ENCODE peak calls at places on chromosomes 11 and 22, in nine cellular contexts. U is GM19239; N is cardiac muscle cell; J is NCI-H460; K is endothelial cell of umbilical vein; P is psoas muscle; L is right cardiac atrium; Y is naive thymus-derived CD8-positive, alpha-beta T cell; C is coronary artery. M is an unnamed sample.
A peak's percentile ranks its signal among the peaks of the same experiment; 100 is the strongest.

GRCh38 chr11:122703541-122704272 is 48.2 kb downstream of the UBASH3B start:
- DNase-seq in U (no peak), N (no peak), J (no peak), K (peak; percentile 59), P (no peak), L (no peak), Y (no peak), C (no peak), M (no peak)

GRCh38 chr11:108713076-108713790 is 48.4 kb downstream of the DDX10 start:
- DNase-seq in U (no peak), N (peak; percentile 80), J (no peak), K (peak; percentile 2), P (no peak), L (no peak), Y (no peak), C (no peak), M (no peak)

GRCh38 chr11:65133724-65134123 is 595 bp downstream of the SYVN1 start:
- DNase-seq in U (no peak), N (peak; percentile 54), J (no peak), K (peak; percentile 40), P (peak; percentile 84), L (peak; percentile 84), Y (no peak), C (peak; percentile 79), M (peak; percentile 71)

GRCh38 chr22:17990942-17991341 is 33.4 kb downstream of the MICAL3 start:
- DNase-seq in U (no peak), N (no peak), J (no peak), K (no peak), P (no peak), L (no peak), Y (no peak), C (no peak), M (no peak)

GRCh38 chr22:37672920-37673453 is 2.4 kb upstream of the LGALS1 start:
- DNase-seq in U (no peak), N (no peak), J (no peak), K (no peak), P (no peak), L (no peak), Y (no peak), C (no peak), M (no peak)

GRCh38 chr11:97069160-97069559 is 679.3 kb downstream of the JRKL start:
- DNase-seq in U (no peak), N (no peak), J (no peak), K (no peak), P (no peak), L (no peak), Y (no peak), C (no peak), M (no peak)

GRCh38 chr11:19737575-19737974 is 24.9 kb downstream of the NAV2 start:
- DNase-seq in U (no peak), N (no peak), J (no peak), K (no peak), P (no peak), L (no peak), Y (no peak), C (peak; percentile 46), M (no peak)

GRCh38 chr11:13668957-13669521 is 571 bp downstream of the FAR1 start:
- DNase-seq in U (no peak), N (peak; percentile 33), J (no peak), K (peak; percentile 45), P (peak; percentile 70), L (no peak), Y (no peak), C (peak; percentile 77), M (no peak)

GRCh38 chr11:64803163-64803845 is at the start of gene MAP4K2:
- DNase-seq in U (peak; percentile 99), N (peak; percentile 89), J (peak; percentile 73), K (peak; percentile 74), P (peak; percentile 92), L (peak; percentile 97), Y (peak; percentile 88), C (peak; percentile 93), M (peak; percentile 95)

GRCh38 chr22:46575915-46576555 is 38.6 kb upstream of the CELSR1 start:
- DNase-seq in U (no peak), N (no peak), J (no peak), K (no peak), P (peak; percentile 44), L (peak; percentile 64), Y (no peak), C (no peak), M (peak; percentile 72)

GRCh38 chr22:46539169-46539568 is 1.7 kb upstream of the CELSR1 start:
- DNase-seq in U (no peak), N (no peak), J (no peak), K (no peak), P (peak; percentile 3), L (peak; percentile 3), Y (no peak), C (no peak), M (no peak)

GRCh38 chr11:119373917-119374631 is 7.4 kb downstream of the USP2 start:
- DNase-seq in U (no peak), N (peak; percentile 83), J (peak; percentile 62), K (peak; percentile 79), P (peak; percentile 84), L (peak; percentile 88), Y (peak; percentile 40), C (peak; percentile 64), M (peak; percentile 69)

M was measured in Right ventricle myocardium inferior.